ENCODE peak calls at places on chromosomes 5 and 9, in six cellular contexts. O is IMR-90, L is right lobe of liver, H is PC-3, J is transverse colon, U is heart left ventricle. E is an unnamed sample.

GRCh38 chr5:82274343-82275266 is 3.5 kb downstream of the RPS23 start:
- DNase-seq in O (no peak), L (no peak), H (no peak), J (no peak), U (no peak), E (no peak)

GRCh38 chr9:129481824-129482511 is 138.9 kb downstream of the C9orf50 start:
- DNase-seq in O (no peak), L (no peak), H (no peak), J (no peak), U (peak), E (no peak)

GRCh38 chr9:85142461-85143401 is 473.2 kb downstream of the NTRK2 start:
- DNase-seq in O (no peak), L (no peak), H (peak), J (peak), U (peak), E (no peak)

GRCh38 chr9:5553211-5553610 is 42.9 kb downstream of the PDCD1LG2 start:
- DNase-seq in O (peak), L (no peak), H (no peak), J (no peak), U (no peak), E (no peak)

GRCh38 chr5:64384761-64385160 is 121.1 kb upstream of the RGS7BP start:
- DNase-seq in O (no peak), L (no peak), H (peak), J (no peak), U (no peak), E (peak)

GRCh38 chr5:73818357-73818756 is 192.4 kb downstream of the ARHGEF28 start:
- DNase-seq in O (peak), L (no peak), H (peak), J (no peak), U (no peak), E (no peak)

GRCh38 chr9:129483467-129484324 is 137.2 kb downstream of the C9orf50 start:
- DNase-seq in O (peak), L (peak), H (peak), J (peak), U (peak), E (peak)

GRCh38 chr5:110751902-110752762 is 13.3 kb downstream of the SLC25A46 start:
- DNase-seq in O (peak), L (no peak), H (peak), J (no peak), U (no peak), E (peak)

GRCh38 chr5:119814655-119815054 is 185.3 kb downstream of the FAM170A start:
- DNase-seq in O (no peak), L (no peak), H (no peak), J (no peak), U (no peak), E (no peak)

GRCh38 chr5:176388003-176388340 is 426 bp downstream of the NOP16 start:
- DNase-seq in O (peak), L (no peak), H (peak), J (no peak), U (no peak), E (no peak)

GRCh38 chr9:91777437-91777836 is 172.6 kb downstream of the ROR2 start:
- DNase-seq in O (peak), L (no peak), H (no peak), J (no peak), U (no peak), E (no peak)

GRCh38 chr9:126615251-126615790 is 1.6 kb downstream of the LMX1B start:
- DNase-seq in O (peak), L (peak), H (no peak), J (peak), U (peak), E (peak)

GRCh38 chr5:122154910-122155309 is 25.6 kb downstream of the ZNF474 start:
- DNase-seq in O (peak), L (no peak), H (no peak), J (no peak), U (no peak), E (no peak)

GRCh38 chr5:157343842-157344790 is 78.2 kb downstream of the CYFIP2 start:
- DNase-seq in O (no peak), L (no peak), H (no peak), J (no peak), U (no peak), E (no peak)

GRCh38 chr9:138010274-138010800 is 132.8 kb downstream of the CACNA1B start:
- DNase-seq in O (no peak), L (no peak), H (no peak), J (no peak), U (peak), E (no peak)

GRCh38 chr9:83537331-83538171 is 650 bp downstream of the FRMD3 start:
- DNase-seq in O (no peak), L (no peak), H (no peak), J (no peak), U (no peak), E (no peak)

GRCh38 chr5:13821366-13821765 is 123.1 kb downstream of the DNAH5 start:
- DNase-seq in O (peak), L (no peak), H (no peak), J (no peak), U (no peak), E (no peak)

GRCh38 chr5:61461412-61461811 is 129.4 kb downstream of the ZSWIM6 start:
- DNase-seq in O (no peak), L (no peak), H (no peak), J (no peak), U (no peak), E (peak)

GRCh38 chr9:133842174-133842573 is 104.0 kb upstream of the SARDH start:
- DNase-seq in O (no peak), L (no peak), H (no peak), J (peak), U (no peak), E (peak)

GRCh38 chr5:55364537-55365055 is 56.8 kb downstream of the MTREX start:
- DNase-seq in O (no peak), L (no peak), H (no peak), J (no peak), U (no peak), E (peak)

GRCh38 chr5:35876922-35877321 is 20.2 kb downstream of the IL7R start:
- DNase-seq in O (no peak), L (no peak), H (peak), J (no peak), U (no peak), E (peak)

GRCh38 chr9:129944501-129945116 is 98.4 kb downstream of the FNBP1 start:
- DNase-seq in O (no peak), L (no peak), H (no peak), J (no peak), U (no peak), E (peak)

GRCh38 chr9:89597711-89598707 is 6.8 kb upstream of the GADD45G start:
- DNase-seq in O (peak), L (no peak), H (peak), J (peak), U (peak), E (peak)

GRCh38 chr5:672329-673139 is 20.6 kb downstream of the TPPP start:
- DNase-seq in O (peak), L (peak), H (peak), J (peak), U (peak), E (peak)

GRCh38 chr5:673837-674629 is 19.1 kb downstream of the TPPP start:
- DNase-seq in O (no peak), L (peak), H (no peak), J (no peak), U (peak), E (peak)

GRCh38 chr5:674630-675011 is 18.5 kb downstream of the TPPP start:
- DNase-seq in O (no peak), L (no peak), H (peak), J (no peak), U (no peak), E (no peak)

GRCh38 chr5:671459-672328 is 21.5 kb downstream of the TPPP start:
- DNase-seq in O (peak), L (peak), H (peak), J (peak), U (peak), E (peak)

GRCh38 chr5:673140-673836 is 19.9 kb downstream of the TPPP start:
- DNase-seq in O (no peak), L (peak), H (no peak), J (no peak), U (peak), E (no peak)
- H3K27ac ChIP-seq in O (no peak), L (no peak), H (peak), J (peak), U (peak), E (peak)

GRCh38 chr5:78190402-78190801 is 104.1 kb downstream of the AP3B1 start:
- DNase-seq in O (no peak), L (no peak), H (no peak), J (no peak), U (no peak), E (no peak)
- H3K27ac ChIP-seq in O (no peak), L (no peak), H (no peak), J (no peak), U (no peak), E (no peak)

GRCh38 chr9:136547508-136548215 is 1.8 kb upstream of the NOTCH1 start:
- DNase-seq in O (no peak), L (no peak), H (no peak), J (no peak), U (no peak), E (no peak)
- H3K27ac ChIP-seq in O (peak), L (no peak), H (no peak), J (peak), U (peak), E (peak)

GRCh38 chr5:1000329-1000728 is 8.3 kb upstream of the NKD2 start:
- DNase-seq in O (no peak), L (no peak), H (no peak), J (no peak), U (no peak), E (no peak)

GRCh38 chr5:997711-998110 is 10.9 kb upstream of the NKD2 start:
- DNase-seq in O (no peak), L (no peak), H (no peak), J (no peak), U (peak), E (no peak)

GRCh38 chr5:999724-1000123 is 8.9 kb upstream of the NKD2 start:
- DNase-seq in O (no peak), L (no peak), H (no peak), J (no peak), U (no peak), E (no peak)

GRCh38 chr5:998276-998974 is 10.2 kb upstream of the NKD2 start:
- DNase-seq in O (no peak), L (peak), H (no peak), J (no peak), U (peak), E (no peak)

DNA sequence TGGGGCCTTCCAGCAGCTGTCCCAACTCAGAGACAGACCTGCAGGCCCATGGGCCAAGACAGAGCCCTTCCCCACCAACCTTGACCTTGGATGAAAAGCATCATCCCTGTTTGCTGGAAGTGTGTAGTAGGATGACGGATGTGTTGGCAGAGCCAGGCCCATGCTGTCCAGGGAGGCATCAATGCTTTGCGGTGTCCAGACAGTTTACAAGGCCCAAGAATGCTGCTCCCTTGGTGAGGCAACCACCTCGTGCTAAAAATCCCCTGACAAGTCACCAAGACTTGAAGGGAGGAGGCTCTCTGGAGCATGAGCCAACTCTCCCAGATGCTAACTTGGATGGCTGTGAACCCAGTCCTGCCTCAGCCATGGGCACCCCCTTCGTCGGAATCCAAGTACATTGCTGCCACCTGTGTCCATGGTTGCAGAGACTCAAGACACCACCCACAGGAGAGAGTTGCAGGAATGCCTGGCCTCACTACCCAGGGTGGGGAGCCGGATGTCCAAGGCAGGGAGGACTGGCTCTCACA is 9.6 kb upstream of the NKD2 start:
- DNase-seq in O (no peak), L (no peak), H (no peak), J (peak), U (peak), E (no peak)
- H3K27ac ChIP-seq in O (no peak), L (no peak), H (no peak), J (peak), U (no peak), E (no peak)

GRCh38 chr9:77846957-77847574 is 184.5 kb downstream of the GNAQ start:
- DNase-seq in O (peak), L (no peak), H (peak), J (no peak), U (no peak), E (peak)

GRCh38 chr9:77847626-77848025 is 184.0 kb downstream of the GNAQ start:
- DNase-seq in O (no peak), L (no peak), H (no peak), J (no peak), U (no peak), E (no peak)

GRCh38 chr9:77848897-77849296 is 182.7 kb downstream of the GNAQ start:
- DNase-seq in O (peak), L (no peak), H (peak), J (peak), U (no peak), E (no peak)

GRCh38 chr9:77851862-77852602 is 179.6 kb downstream of the GNAQ start:
- DNase-seq in O (no peak), L (no peak), H (no peak), J (no peak), U (no peak), E (peak)

GRCh38 chr9:77848428-77848827 is 183.2 kb downstream of the GNAQ start:
- DNase-seq in O (no peak), L (no peak), H (no peak), J (no peak), U (no peak), E (no peak)
- H3K27ac ChIP-seq in O (peak), L (no peak), H (no peak), J (peak), U (peak), E (no peak)

GRCh38 chr9:33714989-33715388 is 80.4 kb upstream of the PRSS3 start:
- DNase-seq in O (no peak), L (no peak), H (no peak), J (no peak), U (no peak), E (no peak)
- H3K27ac ChIP-seq in O (no peak), L (no peak), H (no peak), J (no peak), U (no peak), E (no peak)

E was measured in small intestine.